ENCODE peak calls at places on chromosomes 16 and 17, in six cellular contexts. Q is choroid plexus epithelial cell; J is BE2C; K is A172; S is activated T-helper 1 cell treated with anti-CD3 and anti-CD28 coated beads, Interleukin-12 subunit alpha, Interleukin-12 subunit beta, Interleukin-2, Interleukin-4 antibody, amounts not matched to agents 30 ng/mL and 10 ng/mL and 1 ng/mL, durations not matched to agents 14 hours and 24 hours and 36 hours; H is IMR-90. R is an unnamed sample.
A peak's percentile ranks its signal among the peaks of the same experiment; 100 is the strongest.

GRCh38 chr16:66266436-66267286 is 99.8 kb upstream of the CDH5 start:
- DNase-seq in Q (peak; percentile 87), J (no peak), K (no peak), S (no peak), H (peak; percentile 90), R (peak; percentile 30)

GRCh38 chr17:56866076-56866475 is 32.1 kb downstream of the DGKE start:
- DNase-seq in Q (no peak), J (no peak), K (no peak), S (no peak), H (no peak), R (no peak)

GRCh38 chr17:40623419-40624217 is 24.0 kb downstream of the SMARCE1 start:
- DNase-seq in Q (no peak), J (no peak), K (no peak), S (no peak), H (no peak), R (no peak)

GRCh38 chr17:78665952-78666920 is 89.0 kb upstream of the DNAH17 start:
- DNase-seq in Q (peak; percentile 43), J (no peak), K (peak; percentile 29), S (peak; percentile 44), H (no peak), R (no peak)

GRCh38 chr17:13162361-13162760 is 144.5 kb upstream of the ELAC2 start:
- DNase-seq in Q (no peak), J (no peak), K (no peak), S (no peak), H (no peak), R (no peak)

GRCh38 chr17:47918003-47918402 is 22.0 kb downstream of the SP2 start:
- DNase-seq in Q (peak; percentile 24), J (no peak), K (no peak), S (no peak), H (no peak), R (no peak)

GRCh38 chr17:44354582-44355309 is 8.9 kb downstream of the FAM171A2 start:
- DNase-seq in Q (no peak), J (no peak), K (no peak), S (peak; percentile 24), H (no peak), R (no peak)

GRCh38 chr16:88738167-88739084 is 32.1 kb downstream of the CTU2 start:
- DNase-seq in Q (no peak), J (no peak), K (no peak), S (no peak), H (no peak), R (no peak)

GRCh38 chr17:76524598-76525512 is 12.7 kb downstream of the CYGB start:
- DNase-seq in Q (peak; percentile 58), J (peak; percentile 73), K (no peak), S (no peak), H (peak; percentile 55), R (no peak)

GRCh38 chr17:27439342-27439741 is 16.9 kb upstream of the KSR1 start:
- DNase-seq in Q (no peak), J (no peak), K (no peak), S (no peak), H (no peak), R (no peak)

GRCh38 chr16:7331997-7332396 is 648 bp upstream of the RBFOX1 start:
- DNase-seq in Q (no peak), J (no peak), K (no peak), S (no peak), H (no peak), R (peak; percentile 33)

GRCh38 chr17:75764711-75765421 is at the start of gene GALK1:
- DNase-seq in Q (peak; percentile 76), J (peak; percentile 85), K (peak; percentile 76), S (peak; percentile 73), H (peak; percentile 55), R (peak; percentile 72)

GRCh38 chr16:83851473-83851872 is 43.7 kb downstream of the HSBP1 start:
- DNase-seq in Q (no peak), J (no peak), K (no peak), S (no peak), H (no peak), R (no peak)

GRCh38 chr16:67364610-67365256 is 28.6 kb downstream of the TPPP3 start:
- DNase-seq in Q (no peak), J (no peak), K (no peak), S (no peak), H (no peak), R (no peak)

GRCh38 chr17:19555746-19556145 is 22.1 kb downstream of the SLC47A1 start:
- DNase-seq in Q (no peak), J (no peak), K (no peak), S (no peak), H (no peak), R (no peak)

GRCh38 chr17:53039981-53040380 is 782.7 kb upstream of the KIF2B start:
- DNase-seq in Q (no peak), J (no peak), K (no peak), S (no peak), H (no peak), R (no peak)